ENCODE peak calls at places on chromosomes 12 and 14, in eight cellular contexts. Z is thoracic aorta, X is NB4, T is ovary, J is heart left ventricle, D is testis, G is stomach, N is fibroblast of lung. P is an unnamed sample.

GRCh38 chr12:38465020-38465419 is 148.4 kb downstream of the ALG10B start:
- DNase-seq in Z (no peak), X (no peak), T (no peak), J (no peak), D (no peak), G (no peak), N (no peak), P (no peak)

GRCh38 chr12:68733661-68734071 is 12.3 kb upstream of the SLC35E3 start:
- DNase-seq in Z (no peak), X (no peak), T (no peak), J (no peak), D (no peak), G (no peak), N (peak), P (no peak)

GRCh38 chr14:102540310-102541028 is 30.9 kb upstream of the ANKRD9 start:
- DNase-seq in Z (no peak), X (no peak), T (peak), J (no peak), D (no peak), G (no peak), N (peak), P (no peak)

GRCh38 chr14:49959822-49960408 is 67.0 kb downstream of the ARF6 start:
- DNase-seq in Z (no peak), X (no peak), T (no peak), J (no peak), D (no peak), G (no peak), N (no peak), P (no peak)

GRCh38 chr12:93145086-93145485 is 216.0 kb upstream of the EEA1 start:
- DNase-seq in Z (no peak), X (no peak), T (no peak), J (no peak), D (no peak), G (no peak), N (no peak), P (no peak)

GRCh38 chr12:69481133-69481532 is 10.9 kb downstream of the FRS2 start:
- DNase-seq in Z (no peak), X (no peak), T (no peak), J (no peak), D (no peak), G (no peak), N (no peak), P (no peak)

GRCh38 chr12:56128669-56129209 is 672 bp downstream of the ESYT1 start:
- DNase-seq in Z (no peak), X (peak), T (peak), J (peak), D (peak), G (no peak), N (peak), P (no peak)

GRCh38 chr12:3164454-3165310 is 87.5 kb downstream of the TSPAN9 start:
- DNase-seq in Z (no peak), X (no peak), T (no peak), J (no peak), D (no peak), G (no peak), N (no peak), P (no peak)

GRCh38 chr14:103260629-103261124 is 73.4 kb upstream of the EIF5 start:
- DNase-seq in Z (no peak), X (no peak), T (peak), J (peak), D (peak), G (peak), N (peak), P (no peak)

GRCh38 chr14:96002511-96002884 is 36.7 kb upstream of the C14orf132 start:
- DNase-seq in Z (no peak), X (no peak), T (no peak), J (no peak), D (no peak), G (no peak), N (no peak), P (no peak)

GRCh38 chr14:95998656-95999055 is 40.5 kb upstream of the C14orf132 start:
- DNase-seq in Z (no peak), X (no peak), T (no peak), J (no peak), D (no peak), G (no peak), N (peak), P (no peak)

GRCh38 chr14:96001866-96002510 is 37.2 kb upstream of the C14orf132 start:
- DNase-seq in Z (no peak), X (no peak), T (no peak), J (no peak), D (no peak), G (no peak), N (peak), P (no peak)
- TF ChIP-seq CTCF in Z (no peak), X (no peak), T (no peak), J (no peak), D (no peak), G (no peak), N (no peak), P (no peak)

DNA sequence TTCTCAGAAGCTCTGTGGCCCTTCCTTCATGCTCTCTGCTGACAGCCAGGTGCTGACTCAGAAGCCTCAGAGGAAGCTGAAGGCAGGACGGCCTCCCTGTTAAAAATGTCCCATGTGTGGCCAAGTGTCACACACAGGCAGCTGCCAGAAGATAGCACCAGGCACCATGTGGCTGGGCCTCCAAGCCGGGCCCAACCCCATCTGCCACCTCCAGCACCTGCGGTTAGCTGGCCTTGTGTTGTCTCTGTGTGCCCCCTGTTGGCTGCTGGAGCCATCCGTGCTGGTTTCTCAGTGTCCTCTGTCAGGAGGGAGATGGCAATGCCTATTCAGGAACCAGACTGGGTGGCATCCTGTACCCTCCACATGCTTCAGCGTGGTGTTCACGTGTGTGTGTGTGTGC is 63.2 kb downstream of the TSPAN11 start:
- DNase-seq in Z (no peak), X (peak), T (no peak), J (peak), D (peak), G (no peak), N (peak), P (no peak)
- TF ChIP-seq CTCF in Z (no peak), X (peak), T (no peak), J (no peak), D (no peak), G (no peak), N (peak), P (peak)

DNA sequence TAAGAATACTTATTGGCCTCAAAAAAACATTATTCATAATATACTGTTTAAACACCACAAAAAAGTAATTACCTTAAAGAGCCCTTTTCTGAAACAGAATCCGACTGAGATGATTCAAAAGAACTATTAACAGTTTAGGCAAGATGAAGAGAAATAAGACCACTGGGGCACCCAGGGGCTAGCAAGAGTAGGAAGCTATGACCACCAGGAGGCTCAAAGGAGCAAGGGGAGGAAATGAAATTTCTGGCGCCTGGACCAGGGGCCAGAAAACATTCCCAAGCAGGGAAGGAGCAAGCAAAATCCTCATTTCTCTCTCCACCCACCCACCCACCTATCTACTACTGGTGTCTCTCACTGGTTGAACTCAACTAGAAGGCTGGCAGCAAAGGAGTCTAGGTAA is 6.3 kb upstream of the DCAF4 start:
- DNase-seq in Z (no peak), X (no peak), T (no peak), J (no peak), D (no peak), G (no peak), N (no peak), P (no peak)
- TF ChIP-seq CTCF in Z (no peak), X (no peak), T (no peak), J (no peak), D (no peak), G (no peak), N (no peak), P (no peak)

GRCh38 chr12:50070314-50071060 is 13.1 kb downstream of the ASIC1 start:
- DNase-seq in Z (no peak), X (peak), T (peak), J (peak), D (peak), G (peak), N (peak), P (no peak)
- TF ChIP-seq CTCF in Z (peak), X (peak), T (peak), J (peak), D (peak), G (peak), N (peak), P (peak)

GRCh38 chr14:82445810-82446575 is 912.3 kb upstream of the SEL1L start:
- DNase-seq in Z (no peak), X (no peak), T (no peak), J (no peak), D (no peak), G (no peak), N (no peak), P (no peak)
- TF ChIP-seq CTCF in Z (no peak), X (no peak), T (no peak), J (no peak), D (no peak), G (no peak), N (no peak), P (no peak)

DNA sequence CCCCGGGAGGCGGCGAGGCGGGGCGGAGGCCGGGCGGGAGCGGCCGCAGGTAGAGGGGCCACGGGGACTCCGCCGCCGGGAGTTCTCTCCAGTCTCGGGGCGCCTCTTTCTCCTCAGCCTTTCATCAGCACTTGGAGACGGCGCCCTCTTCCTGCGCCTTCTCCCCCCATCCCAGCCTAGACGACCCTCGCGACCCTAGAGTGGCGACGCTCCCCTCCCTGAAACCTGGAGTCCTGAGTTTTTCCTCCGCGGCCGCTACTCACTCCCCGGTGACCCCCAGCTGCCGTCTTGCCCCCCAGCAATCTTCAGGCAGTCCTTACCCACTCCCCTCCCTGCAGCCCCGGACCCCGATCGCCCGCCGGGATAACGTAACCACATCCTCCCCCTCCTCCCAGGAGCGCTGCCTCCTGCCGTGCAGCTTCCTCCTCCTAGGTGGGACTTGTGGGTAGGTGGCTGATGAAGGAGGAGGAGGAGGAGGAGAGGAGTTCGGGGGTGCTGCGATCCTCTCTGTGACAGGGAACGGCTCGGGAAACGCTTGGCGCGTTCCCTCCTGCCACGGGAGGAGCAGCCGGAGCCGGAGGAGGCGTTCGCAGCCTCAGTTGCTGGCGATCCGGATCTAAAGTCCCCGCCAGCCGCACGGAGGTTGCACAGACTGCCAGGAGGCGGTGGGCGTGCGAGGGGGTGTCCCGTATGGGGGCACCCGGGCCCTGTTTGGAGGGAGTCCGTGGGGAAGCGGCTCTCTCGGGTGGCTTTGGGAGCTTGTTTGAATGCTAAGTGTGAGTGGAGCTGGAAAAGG is 889 bp downstream of the PLEKHA5 start:
- DNase-seq in Z (no peak), X (peak), T (peak), J (peak), D (peak), G (peak), N (peak), P (no peak)
- TF ChIP-seq CTCF in Z (no peak), X (no peak), T (no peak), J (no peak), D (no peak), G (no peak), N (no peak), P (no peak)

DNA sequence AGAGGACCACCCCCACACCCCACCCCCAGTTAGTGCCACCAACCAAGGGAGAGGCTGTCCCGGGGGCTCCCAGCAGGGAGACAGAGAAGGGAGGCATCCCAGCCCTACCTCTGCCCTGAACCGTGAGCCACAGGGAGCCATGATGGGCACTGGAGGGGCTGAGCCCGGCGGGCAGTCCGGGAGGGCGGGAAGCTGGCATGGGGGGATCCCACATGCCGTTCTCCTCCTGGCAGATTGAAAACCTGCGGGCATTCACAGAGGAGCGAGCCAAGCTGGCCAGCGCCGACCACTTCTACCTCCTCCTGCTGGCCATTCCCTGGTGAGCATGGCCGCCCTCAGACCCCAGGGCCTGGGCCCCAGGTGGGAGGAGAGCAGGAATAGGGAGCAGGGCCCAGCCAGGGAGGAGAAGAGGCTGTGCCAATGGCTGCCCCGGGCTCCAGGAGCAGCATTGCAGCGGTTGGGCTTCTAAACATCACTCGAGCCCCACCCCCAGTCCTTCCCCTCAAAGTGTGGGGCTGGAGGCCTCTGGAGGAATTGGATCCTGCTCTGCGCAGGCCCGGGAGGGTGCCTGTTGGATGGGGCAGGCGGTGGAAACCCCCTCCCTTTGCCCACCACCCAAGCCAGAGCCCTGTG is 14.5 kb upstream of the ADSS1 start:
- DNase-seq in Z (no peak), X (no peak), T (no peak), J (no peak), D (no peak), G (no peak), N (no peak), P (no peak)
- TF ChIP-seq CTCF in Z (no peak), X (no peak), T (no peak), J (no peak), D (no peak), G (no peak), N (no peak), P (no peak)

DNA sequence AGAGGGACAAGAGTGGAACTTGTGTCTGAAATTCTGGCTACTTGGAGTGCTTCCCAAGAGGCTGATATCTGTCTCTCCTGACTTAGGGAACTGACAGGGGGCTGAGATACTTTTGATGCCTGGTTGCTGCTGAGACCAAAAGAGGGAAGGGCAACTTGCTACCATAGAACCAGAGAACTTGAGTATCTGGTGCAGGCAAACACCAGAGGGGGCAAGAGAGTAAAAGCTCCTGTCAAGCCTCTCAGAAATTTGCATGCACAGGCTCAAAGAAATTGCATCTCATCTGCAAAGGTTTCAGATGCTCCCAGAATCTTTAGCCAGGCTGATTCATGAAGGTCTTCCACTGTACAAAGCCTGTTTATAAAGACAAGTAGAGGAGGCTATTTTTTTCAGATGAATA is 391.3 kb upstream of the FOXG1 start:
- DNase-seq in Z (no peak), X (peak), T (no peak), J (no peak), D (peak), G (no peak), N (peak), P (no peak)
- TF ChIP-seq CTCF in Z (no peak), X (peak), T (no peak), J (no peak), D (no peak), G (no peak), N (peak), P (peak)

P was measured in keratinocyte.